ENCODE peak calls at places on chromosome 6, in four cellular contexts. R, K, S and N are unnamed samples.

GRCh38 chr6:48426636-48427035 is 315.6 kb upstream of the PTCHD4 start:
- DNase-seq in R (peak; percentile 61), K (no peak), S (peak; percentile 93), N (no peak)

GRCh38 chr6:167996424-167997199 is 859 bp upstream of the KIF25 start:
- DNase-seq in R (no peak), K (peak; percentile 22), S (no peak), N (no peak)

GRCh38 chr6:32668226-32668747 is 1.8 kb upstream of the HLA-DQB1 start:
- DNase-seq in R (no peak), K (no peak), S (no peak), N (peak; percentile 88)

GRCh38 chr6:2651966-2652365 is 98.8 kb downstream of the MYLK4 start:
- DNase-seq in R (no peak), K (no peak), S (no peak), N (no peak)

GRCh38 chr6:93040375-93040774 is 379.0 kb downstream of the EPHA7 start:
- DNase-seq in R (peak; percentile 15), K (no peak), S (peak; percentile 42), N (no peak)

GRCh38 chr6:167311286-167311685 is 13.6 kb upstream of the TTLL2 start:
- DNase-seq in R (no peak), K (no peak), S (no peak), N (no peak)

GRCh38 chr6:120779441-120779840 is 554.8 kb downstream of the TBC1D32 start:
- DNase-seq in R (no peak), K (no peak), S (no peak), N (no peak)

GRCh38 chr6:123909989-123910388 is 106.3 kb downstream of the NKAIN2 start:
- DNase-seq in R (no peak), K (no peak), S (no peak), N (no peak)

GRCh38 chr6:14638932-14639875 is 521.6 kb downstream of the CD83 start:
- DNase-seq in R (peak; percentile 22), K (no peak), S (peak; percentile 57), N (no peak)

GRCh38 chr6:108251252-108251651 is 9.6 kb downstream of the SNX3 start:
- DNase-seq in R (no peak), K (no peak), S (no peak), N (no peak)

GRCh38 chr6:50591135-50591534 is 122.2 kb upstream of the TFAP2D start:
- DNase-seq in R (no peak), K (no peak), S (no peak), N (no peak)

GRCh38 chr6:152941746-152942145 is 41.1 kb downstream of the FBXO5 start:
- DNase-seq in R (no peak), K (no peak), S (no peak), N (no peak)

GRCh38 chr6:134495893-134496253 is 178.0 kb upstream of the SGK1 start:
- DNase-seq in R (no peak), K (no peak), S (no peak), N (no peak)

GRCh38 chr6:166552600-166552999 is 33.9 kb downstream of the RAMACL start:
- DNase-seq in R (no peak), K (no peak), S (no peak), N (no peak)

GRCh38 chr6:138485586-138486248 is 13.6 kb downstream of the NHSL1 start:
- DNase-seq in R (no peak), K (no peak), S (no peak), N (no peak)

GRCh38 chr6:134676307-134677281 is 273.3 kb downstream of the ALDH8A1 start:
- DNase-seq in R (peak; percentile 33), K (no peak), S (peak; percentile 43), N (no peak)

GRCh38 chr6:163720005-163720404 is 305.5 kb downstream of the QKI start:
- DNase-seq in R (no peak), K (no peak), S (no peak), N (no peak)

GRCh38 chr6:20338160-20338559 is 63.5 kb upstream of the E2F3 start:
- DNase-seq in R (no peak), K (no peak), S (peak; percentile 3), N (no peak)

GRCh38 chr6:167479967-167480653 is 155.2 kb downstream of the TTLL2 start:
- DNase-seq in R (no peak), K (no peak), S (no peak), N (no peak)

GRCh38 chr6:35739645-35740517 is 3.0 kb downstream of the ARMC12 start:
- DNase-seq in R (no peak), K (no peak), S (no peak), N (no peak)

GRCh38 chr6:126824815-126825214 is 293.7 kb upstream of the RSPO3 start:
- DNase-seq in R (no peak), K (no peak), S (no peak), N (no peak)

GRCh38 chr6:83216806-83217205 is 23.6 kb downstream of the RWDD2A start:
- DNase-seq in R (peak; percentile 25), K (no peak), S (peak; percentile 36), N (no peak)

GRCh38 chr6:16063580-16063979 is 65.3 kb upstream of the MYLIP start:
- DNase-seq in R (no peak), K (no peak), S (no peak), N (no peak)

GRCh38 chr6:167827588-167828324 is 1.0 kb downstream of the AFDN start:
- DNase-seq in R (no peak), K (peak; percentile 19), S (peak; percentile 34), N (no peak)

GRCh38 chr6:164273491-164273890 is 859.0 kb downstream of the QKI start:
- DNase-seq in R (no peak), K (no peak), S (no peak), N (no peak)

GRCh38 chr6:79672631-79673065 is 41.5 kb downstream of the SH3BGRL2 start:
- DNase-seq in R (peak; percentile 8), K (peak; percentile 37), S (peak; percentile 49), N (no peak)
- TF ChIP-seq CTCF in R (peak; percentile 70), K (peak; percentile 61), S (peak; percentile 61), N (peak; percentile 56)

GRCh38 chr6:169420912-169421543 is 167.4 kb upstream of the THBS2 start:
- DNase-seq in R (peak; percentile 41), K (no peak), S (no peak), N (no peak)
- TF ChIP-seq CTCF in R (peak; percentile 67), K (no peak), S (peak; percentile 35), N (no peak)

DNA sequence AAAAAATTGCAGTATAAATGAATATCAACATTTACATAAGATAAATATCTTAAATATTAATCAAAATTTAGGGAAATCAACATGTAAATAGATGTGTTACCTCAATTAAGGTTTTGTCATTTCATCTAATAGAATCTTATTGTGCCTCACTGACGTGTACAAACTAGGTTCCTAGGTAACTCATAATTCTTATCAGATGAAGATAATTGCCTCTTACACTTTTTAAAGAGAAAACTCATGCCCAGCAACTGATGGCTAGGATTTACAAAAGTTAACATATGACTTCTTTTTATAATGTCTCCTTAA is 49.6 kb downstream of the FRK start:
- DNase-seq in R (no peak), K (no peak), S (no peak), N (no peak)
- TF ChIP-seq CTCF in R (no peak), K (no peak), S (no peak), N (no peak)

GRCh38 chr6:43308101-43308989 is at the start of gene CRIP3:
- DNase-seq in R (peak; percentile 4), K (peak; percentile 54), S (peak; percentile 11), N (no peak)
- TF ChIP-seq CTCF in R (peak; percentile 57), K (peak; percentile 23), S (no peak), N (peak; percentile 73)

GRCh38 chr6:97067045-97067444 is 142.5 kb downstream of the KLHL32 start:
- DNase-seq in R (no peak), K (no peak), S (no peak), N (no peak)

GRCh38 chr6:97064578-97064977 is 140.1 kb downstream of the KLHL32 start:
- DNase-seq in R (no peak), K (no peak), S (no peak), N (no peak)

GRCh38 chr6:97066056-97066455 is 141.5 kb downstream of the KLHL32 start:
- DNase-seq in R (no peak), K (no peak), S (no peak), N (no peak)

GRCh38 chr6:97069363-97069762 is 144.8 kb downstream of the KLHL32 start:
- DNase-seq in R (no peak), K (no peak), S (no peak), N (no peak)

GRCh38 chr6:97068211-97068610 is 143.7 kb downstream of the KLHL32 start:
- DNase-seq in R (no peak), K (peak; percentile 26), S (peak; percentile 27), N (no peak)
- TF ChIP-seq CTCF in R (peak; percentile 42), K (peak; percentile 62), S (peak; percentile 37), N (peak; percentile 18)

DNA sequence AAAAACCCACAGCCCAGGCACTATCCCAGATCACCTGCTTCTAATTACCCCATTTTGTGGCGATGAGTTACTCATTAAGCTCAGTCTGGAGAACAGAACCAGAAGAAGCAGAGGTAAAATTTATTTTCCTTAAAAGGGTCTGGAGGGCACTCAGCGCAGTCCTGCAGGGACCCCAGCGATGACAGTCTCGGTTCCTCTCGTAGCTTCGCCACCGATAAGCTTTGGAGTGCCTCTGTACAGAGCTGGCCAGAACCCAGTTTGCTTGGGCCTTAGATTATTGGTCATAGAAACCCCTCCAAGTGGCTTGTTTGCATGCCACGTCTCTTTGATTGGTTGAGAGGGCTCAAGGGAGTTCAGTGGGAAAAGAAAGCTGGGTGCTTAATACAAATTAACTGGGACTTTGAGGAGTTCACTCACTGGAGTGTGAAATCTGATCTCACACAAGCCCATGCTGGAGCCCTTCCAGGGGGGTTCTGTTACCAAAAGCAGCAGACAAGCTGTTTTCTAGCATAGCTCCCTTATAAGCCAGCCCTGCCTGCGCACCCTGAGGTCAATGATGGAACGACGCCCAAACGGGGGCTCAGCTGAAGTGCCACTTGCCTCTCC is 158.5 kb upstream of the ARID1B start:
- DNase-seq in R (no peak), K (no peak), S (peak; percentile 21), N (no peak)
- TF ChIP-seq CTCF in R (peak; percentile 25), K (no peak), S (no peak), N (peak; percentile 19)

GRCh38 chr6:147972436-147972835 is 370.2 kb upstream of the SASH1 start:
- DNase-seq in R (no peak), K (no peak), S (peak; percentile 6), N (no peak)
- TF ChIP-seq CTCF in R (no peak), K (no peak), S (no peak), N (no peak)

DNA sequence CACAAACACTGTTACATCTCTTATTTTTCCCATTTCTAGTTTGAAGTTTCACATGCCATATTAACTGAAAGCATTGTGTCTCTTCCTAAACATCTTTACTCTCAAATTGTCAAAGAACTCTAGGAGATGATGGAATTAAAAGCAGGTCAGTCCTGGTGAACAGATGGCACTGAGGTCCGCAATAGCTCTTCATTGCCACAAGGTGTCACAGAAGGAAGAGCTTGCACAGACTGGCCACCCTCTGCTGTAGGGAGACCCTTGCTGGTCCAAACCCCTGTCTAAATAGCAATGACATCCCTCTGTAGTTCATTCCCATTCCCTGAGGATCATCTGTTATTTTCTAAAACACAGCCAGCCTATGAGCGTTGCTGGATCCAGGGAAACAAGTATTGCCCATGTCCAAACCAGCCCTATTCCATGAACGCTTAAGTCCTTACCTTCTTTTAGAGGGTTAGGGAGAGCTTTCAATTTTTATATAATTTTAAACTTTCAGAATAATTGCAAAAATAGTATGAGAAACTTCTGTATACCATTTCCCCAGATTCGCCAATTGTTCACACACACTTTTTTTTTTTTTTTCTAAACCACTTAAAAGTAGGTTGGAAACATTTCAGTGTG is 10.1 kb upstream of the HDAC2 start:
- DNase-seq in R (no peak), K (peak; percentile 23), S (peak; percentile 38), N (no peak)
- TF ChIP-seq CTCF in R (peak; percentile 83), K (peak; percentile 9), S (peak; percentile 53), N (peak; percentile 68)